ENCODE peak calls at places on chromosomes 3 and 15, in ten cellular contexts. X, S, O, Z, V, Q, K, N, U and M are unnamed samples.

GRCh38 chr3:126039870-126040269 is 44.1 kb downstream of the SLC41A3 start:
- DNase-seq in X (no peak), S (no peak), O (no peak), Z (no peak), V (no peak), Q (no peak), K (no peak), N (no peak), U (no peak), M (no peak)

GRCh38 chr15:70077436-70077835 is 20.3 kb downstream of the TLE3 start:
- DNase-seq in X (no peak), S (no peak), O (peak; percentile 17), Z (no peak), V (no peak), Q (no peak), K (no peak), N (no peak), U (no peak), M (peak; percentile 82)

GRCh38 chr3:196996454-196997265 is 28.0 kb upstream of the PIGZ start:
- DNase-seq in X (no peak), S (peak; percentile 50), O (no peak), Z (no peak), V (no peak), Q (no peak), K (no peak), N (no peak), U (no peak), M (peak; percentile 52)

GRCh38 chr15:92580933-92581445 is 74.6 kb downstream of the FAM174B start:
- DNase-seq in X (no peak), S (no peak), O (no peak), Z (no peak), V (no peak), Q (no peak), K (no peak), N (no peak), U (no peak), M (peak; percentile 26)

GRCh38 chr3:175046666-175047065 is 187.5 kb downstream of the NAALADL2 start:
- DNase-seq in X (no peak), S (no peak), O (no peak), Z (no peak), V (no peak), Q (no peak), K (no peak), N (no peak), U (no peak), M (no peak)

GRCh38 chr3:188939799-188940198 is 232.0 kb upstream of the TPRG1 start:
- DNase-seq in X (no peak), S (no peak), O (no peak), Z (no peak), V (no peak), Q (no peak), K (no peak), N (no peak), U (no peak), M (no peak)

GRCh38 chr3:11384074-11384473 is 111.9 kb downstream of the ATG7 start:
- DNase-seq in X (no peak), S (no peak), O (no peak), Z (no peak), V (no peak), Q (no peak), K (no peak), N (no peak), U (no peak), M (no peak)

GRCh38 chr3:18443670-18444596 is 18.8 kb upstream of the SATB1 start:
- DNase-seq in X (no peak), S (no peak), O (no peak), Z (peak; percentile 30), V (peak; percentile 1), Q (no peak), K (no peak), N (no peak), U (no peak), M (peak; percentile 71)

GRCh38 chr15:69758810-69759410 is 306.3 kb downstream of the RPLP1 start:
- DNase-seq in X (peak; percentile 95), S (no peak), O (peak; percentile 16), Z (no peak), V (peak; percentile 76), Q (no peak), K (peak; percentile 36), N (no peak), U (no peak), M (no peak)

GRCh38 chr15:72231847-72232461 is 964 bp upstream of the PKM start:
- DNase-seq in X (peak; percentile 37), S (no peak), O (peak; percentile 38), Z (no peak), V (peak; percentile 76), Q (no peak), K (no peak), N (peak; percentile 41), U (no peak), M (no peak)

GRCh38 chr3:128587391-128587790 is 63.2 kb downstream of the RPN1 start:
- DNase-seq in X (no peak), S (no peak), O (no peak), Z (no peak), V (no peak), Q (no peak), K (no peak), N (no peak), U (no peak), M (no peak)

GRCh38 chr15:41897327-41897726 is 3.5 kb upstream of the SPTBN5 start:
- DNase-seq in X (no peak), S (no peak), O (no peak), Z (no peak), V (no peak), Q (no peak), K (no peak), N (no peak), U (no peak), M (no peak)

GRCh38 chr3:42118762-42119361 is 27.7 kb downstream of the TRAK1 start:
- DNase-seq in X (peak; percentile 23), S (peak; percentile 44), O (no peak), Z (no peak), V (peak; percentile 43), Q (peak; percentile 47), K (no peak), N (no peak), U (no peak), M (no peak)

GRCh38 chr3:60189304-60189703 is 1061.9 kb downstream of the FHIT start:
- DNase-seq in X (no peak), S (no peak), O (no peak), Z (no peak), V (no peak), Q (no peak), K (no peak), N (no peak), U (no peak), M (no peak)

GRCh38 chr15:77844798-77845446 is 212.2 kb upstream of the LINGO1 start:
- DNase-seq in X (no peak), S (no peak), O (no peak), Z (no peak), V (no peak), Q (no peak), K (no peak), N (no peak), U (no peak), M (peak; percentile 21)

GRCh38 chr3:10459954-10460754 is 45.2 kb downstream of the ATP2B2 start:
- DNase-seq in X (peak; percentile 85), S (no peak), O (peak; percentile 45), Z (no peak), V (peak; percentile 65), Q (peak; percentile 62), K (peak; percentile 16), N (peak; percentile 53), U (no peak), M (no peak)

GRCh38 chr3:38153221-38153620 is 12.1 kb upstream of the OXSR1 start:
- DNase-seq in X (no peak), S (no peak), O (no peak), Z (no peak), V (no peak), Q (no peak), K (no peak), N (no peak), U (no peak), M (no peak)

GRCh38 chr3:72041531-72041930 is 256.6 kb upstream of the PROK2 start:
- DNase-seq in X (no peak), S (no peak), O (no peak), Z (peak; percentile 40), V (no peak), Q (no peak), K (no peak), N (no peak), U (peak; percentile 21), M (peak; percentile 76)

GRCh38 chr3:156614642-156615511 is 59.5 kb upstream of the TIPARP start:
- DNase-seq in X (peak; percentile 15), S (no peak), O (no peak), Z (no peak), V (peak; percentile 63), Q (no peak), K (no peak), N (no peak), U (no peak), M (no peak)

GRCh38 chr15:77617507-77618285 is 15.0 kb downstream of the LINGO1 start:
- DNase-seq in X (no peak), S (no peak), O (no peak), Z (no peak), V (peak; percentile 23), Q (peak; percentile 13), K (no peak), N (no peak), U (no peak), M (no peak)

GRCh38 chr3:171230857-171231256 is 204.3 kb upstream of the SLC2A2 start:
- DNase-seq in X (no peak), S (no peak), O (no peak), Z (no peak), V (no peak), Q (no peak), K (no peak), N (no peak), U (no peak), M (no peak)

GRCh38 chr15:22811640-22812039 is 25.2 kb downstream of the NIPA1 start:
- DNase-seq in X (no peak), S (no peak), O (no peak), Z (peak; percentile 71), V (peak; percentile 21), Q (no peak), K (no peak), N (no peak), U (no peak), M (no peak)

GRCh38 chr15:39720721-39721611 is 61.7 kb downstream of the FSIP1 start:
- DNase-seq in X (no peak), S (no peak), O (no peak), Z (no peak), V (peak; percentile 86), Q (no peak), K (no peak), N (no peak), U (no peak), M (no peak)

GRCh38 chr3:44905501-44906159 is 31.2 kb downstream of the TGM4 start:
- DNase-seq in X (no peak), S (no peak), O (no peak), Z (no peak), V (no peak), Q (no peak), K (no peak), N (no peak), U (no peak), M (no peak)

GRCh38 chr3:29245441-29245840 is 35.4 kb upstream of the RBMS3 start:
- DNase-seq in X (no peak), S (no peak), O (no peak), Z (no peak), V (no peak), Q (no peak), K (no peak), N (no peak), U (no peak), M (no peak)

GRCh38 chr15:65085990-65086679 is 9.6 kb downstream of the KBTBD13 start:
- DNase-seq in X (peak; percentile 10), S (peak; percentile 10), O (no peak), Z (no peak), V (peak; percentile 21), Q (peak; percentile 49), K (no peak), N (no peak), U (no peak), M (peak; percentile 64)

GRCh38 chr15:75045332-75046015 is 22.1 kb downstream of the PPCDC start:
- DNase-seq in X (peak; percentile 23), S (no peak), O (no peak), Z (no peak), V (no peak), Q (no peak), K (no peak), N (no peak), U (no peak), M (no peak)

GRCh38 chr3:150180349-150180748 is 209.7 kb upstream of the PFN2 start:
- DNase-seq in X (no peak), S (no peak), O (no peak), Z (no peak), V (peak; percentile 88), Q (no peak), K (no peak), N (no peak), U (no peak), M (no peak)